ENCODE peak calls at places on chromosomes 11 and 22, in ten cellular contexts. R is PC-3; Y is OCI-LY7; U is cardiac muscle cell; N is cardiac fibroblast; D is HFF-Myc; E is CD8-positive, alpha-beta T cell; O is fibroblast of pulmonary artery; V is coronary artery; J is colonic mucosa. I is an unnamed sample.
A peak's percentile ranks its signal among the peaks of the same experiment; 100 is the strongest.

GRCh38 chr22:39249081-39249704 is 4.4 kb upstream of the PDGFB start:
- DNase-seq in D (no peak), U (no peak), N (no peak), J (no peak), R (no peak), V (no peak), O (no peak), Y (no peak), E (no peak), I (no peak)

GRCh38 chr11:33182246-33182878 is 21.1 kb upstream of the CSTF3 start:
- DNase-seq in O (no peak), U (no peak), D (no peak), N (no peak), E (no peak), R (no peak), V (no peak), J (peak; percentile 86), Y (no peak), I (no peak)

GRCh38 chr11:2924821-2925675 is 4.2 kb downstream of the PHLDA2 start:
- DNase-seq in D (no peak), O (no peak), V (no peak), E (no peak), N (no peak), Y (no peak), R (no peak), U (no peak), J (peak; percentile 73), I (no peak)

GRCh38 chr22:19134874-19135273 is 3.8 kb downstream of the TSSK2 start:
- DNase-seq in O (no peak), V (no peak), Y (no peak), D (no peak), J (no peak), R (no peak), U (no peak), E (no peak), N (no peak), I (no peak)

GRCh38 chr22:31144223-31144622 is 3.9 kb upstream of the PLA2G3 start:
- DNase-seq in E (no peak), V (no peak), J (no peak), D (no peak), N (peak; percentile 67), R (peak; percentile 54), Y (no peak), U (no peak), O (peak; percentile 45), I (no peak)

GRCh38 chr11:47431356-47432083 is 5.3 kb upstream of the PSMC3 start:
- DNase-seq in O (no peak), E (no peak), J (no peak), R (no peak), U (no peak), V (no peak), N (no peak), D (no peak), Y (no peak), I (no peak)

GRCh38 chr11:19577391-19577831 is 135.2 kb upstream of the NAV2 start:
- DNase-seq in O (peak; percentile 67), D (no peak), E (no peak), U (peak; percentile 67), V (peak; percentile 78), R (no peak), N (peak; percentile 29), Y (no peak), J (no peak), I (no peak)

GRCh38 chr11:2834893-2835767 is 50.4 kb downstream of the CDKN1C start:
- DNase-seq in O (peak; percentile 9), N (no peak), J (no peak), E (no peak), R (peak; percentile 40), D (no peak), Y (no peak), V (no peak), U (no peak), I (no peak)

GRCh38 chr11:115985896-115986295 is 481.7 kb upstream of the CADM1 start:
- DNase-seq in E (no peak), O (no peak), R (no peak), J (no peak), Y (no peak), N (peak; percentile 21), U (no peak), V (no peak), D (no peak), I (no peak)

GRCh38 chr11:115984228-115984627 is 480.0 kb upstream of the CADM1 start:
- DNase-seq in J (no peak), Y (peak; percentile 13), R (no peak), V (no peak), N (no peak), O (no peak), U (no peak), E (no peak), D (no peak), I (peak; percentile 48)

GRCh38 chr11:115993613-115994012 is 489.4 kb upstream of the CADM1 start:
- DNase-seq in Y (no peak), J (no peak), E (no peak), U (no peak), O (no peak), R (no peak), D (no peak), V (no peak), N (no peak), I (no peak)

GRCh38 chr11:115990004-115990447 is 485.8 kb upstream of the CADM1 start:
- DNase-seq in V (no peak), N (no peak), D (no peak), E (no peak), Y (peak; percentile 22), U (peak; percentile 67), O (no peak), R (no peak), J (no peak), I (peak; percentile 46)
- TF ChIP-seq CTCF in V (no peak), N (peak; percentile 37), D (no peak), E (no peak), Y (peak; percentile 78), U (peak; percentile 43), O (peak; percentile 20), R (peak; percentile 46), J (peak; percentile 68), I (peak; percentile 77)

GRCh38 chr22:35589071-35589735 is 27.9 kb downstream of the MB start:
- DNase-seq in N (peak; percentile 88), E (no peak), R (peak; percentile 95), O (peak; percentile 62), U (no peak), D (peak; percentile 17), V (no peak), Y (no peak), J (no peak), I (no peak)

GRCh38 chr22:35589736-35590079 is 27.4 kb downstream of the MB start:
- DNase-seq in J (no peak), O (no peak), R (no peak), Y (no peak), N (no peak), E (no peak), V (no peak), D (no peak), U (no peak), I (no peak)

GRCh38 chr22:35591696-35592417 is 25.3 kb downstream of the MB start:
- DNase-seq in E (no peak), V (no peak), U (no peak), R (no peak), D (no peak), O (no peak), N (no peak), J (no peak), Y (no peak), I (no peak)

GRCh38 chr22:35592418-35592967 is 24.6 kb downstream of the MB start:
- DNase-seq in V (no peak), R (no peak), N (no peak), U (no peak), E (no peak), O (no peak), J (no peak), D (no peak), Y (no peak), I (no peak)

GRCh38 chr22:35590634-35591295 is 26.4 kb downstream of the MB start:
- DNase-seq in J (no peak), D (no peak), E (no peak), V (no peak), Y (no peak), R (no peak), O (no peak), U (no peak), N (no peak), I (no peak)
- H3K4me3 ChIP-seq in J (no peak overlapping the region), D (no peak overlapping the region), E (no peak overlapping the region), V (no peak overlapping the region), Y (no peak overlapping the region), R (no peak overlapping the region), O (no peak overlapping the region), U (no peak overlapping the region), N (no peak overlapping the region), I (no peak overlapping the region)

GRCh38 chr11:92224394-92225205 is at the start of gene FAT3:
- DNase-seq in D (no peak), N (peak; percentile 37), R (no peak), J (peak; percentile 17), Y (no peak), U (peak; percentile 80), V (peak; percentile 75), O (peak; percentile 39), E (no peak), I (no peak)

GRCh38 chr11:92225206-92225562 is 566 bp downstream of the FAT3 start:
- DNase-seq in O (peak; percentile 8), V (no peak), Y (no peak), N (no peak), E (no peak), R (no peak), D (no peak), J (no peak), U (peak; percentile 51), I (no peak)

GRCh38 chr11:92227233-92227593 is 2.6 kb downstream of the FAT3 start:
- DNase-seq in Y (no peak), R (no peak), D (no peak), J (no peak), V (no peak), E (no peak), U (no peak), O (no peak), N (no peak), I (no peak)

GRCh38 chr11:92226331-92227232 is 2.0 kb downstream of the FAT3 start:
- DNase-seq in Y (no peak), N (peak; percentile 3), O (no peak), J (no peak), E (no peak), V (peak; percentile 76), U (peak; percentile 62), D (no peak), R (no peak), I (no peak)

GRCh38 chr11:92225563-92226308 is 1.1 kb downstream of the FAT3 start:
- DNase-seq in O (no peak), Y (no peak), V (peak; percentile 78), N (peak; percentile 11), J (peak; percentile 17), E (no peak), D (no peak), R (no peak), U (peak; percentile 50), I (no peak)
- TF ChIP-seq CTCF in O (no peak), Y (no peak), V (no peak), N (no peak), J (no peak), E (no peak), D (peak; percentile 5), R (no peak), U (no peak), I (no peak)

DNA sequence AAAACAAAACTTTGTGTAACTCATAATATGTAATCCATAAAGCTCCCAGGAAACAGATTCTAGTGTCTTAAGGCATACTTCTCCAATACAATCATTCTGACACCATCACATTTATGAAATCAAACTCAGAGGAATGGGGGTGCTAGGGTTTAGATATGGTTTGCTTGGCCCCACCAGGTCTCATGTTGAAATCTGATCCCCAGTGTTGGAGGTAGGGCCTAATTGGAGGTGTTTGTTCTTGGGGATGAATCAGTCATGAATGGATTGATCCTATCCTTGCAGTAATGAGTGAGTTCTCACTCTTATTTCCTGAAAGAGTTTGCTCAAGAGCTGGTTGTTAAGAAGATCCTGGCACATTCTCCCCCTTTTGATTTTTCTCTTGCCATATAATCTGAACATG is 380.9 kb downstream of the ETS1 start:
- DNase-seq in N (no peak), V (no peak), J (no peak), R (no peak), U (no peak), E (no peak), O (no peak), Y (no peak), D (no peak), I (no peak)
- H3K4me3 ChIP-seq in N (no peak overlapping the region), V (no peak overlapping the region), J (no peak overlapping the region), R (peak overlapping the region; percentile 25), U (no peak overlapping the region), E (no peak overlapping the region), O (no peak overlapping the region), Y (no peak overlapping the region), D (no peak overlapping the region), I (no peak overlapping the region)

I was measured in GM12865.